ENCODE peak calls at places on chromosomes 4 and X, in nine cellular contexts. O is activated T-cell treated with anti-CD3 and anti-CD28 coated beads, Interleukin-2, amount 50 U/mL, for 4 hours; B is CD8-positive, alpha-beta memory T cell; Q is cardiac muscle cell; H is small intestine; G is GM19239; U is NCI-H2081; V is H9; W is foreskin fibroblast. R is an unnamed sample.

GRCh38 chr4:11503166-11503565 is 74.5 kb upstream of the HS3ST1 start:
- DNase-seq in U (no peak), G (no peak), O (no peak), V (no peak), H (peak; percentile 23), W (no peak), Q (no peak), B (no peak), R (no peak)

GRCh38 chr4:122218762-122219161 is 66.6 kb downstream of the BLTP1 start:
- DNase-seq in W (peak; percentile 15), Q (peak; percentile 35), U (no peak), G (no peak), B (no peak), H (no peak), O (no peak), V (no peak), R (peak; percentile 4)

GRCh38 chrX:154739952-154740351 is 10.9 kb downstream of the GAB3 start:
- DNase-seq in G (no peak), U (no peak), H (no peak), O (no peak), W (no peak), B (no peak), Q (no peak), V (no peak), R (no peak)

GRCh38 chrX:132532955-132533354 is 44.1 kb upstream of the MBNL3 start:
- DNase-seq in U (no peak), H (no peak), V (no peak), O (no peak), Q (no peak), W (peak; percentile 76), G (no peak), B (no peak), R (no peak)

GRCh38 chrX:132216806-132217202 is 2.4 kb downstream of the RAP2C start:
- DNase-seq in B (no peak), U (no peak), O (no peak), G (no peak), H (peak; percentile 46), Q (no peak), W (peak; percentile 28), V (no peak), R (peak; percentile 17)

GRCh38 chr4:136863756-136864155 is 668.5 kb downstream of the PCDH18 start:
- DNase-seq in B (no peak), O (no peak), H (peak; percentile 0), G (no peak), U (no peak), Q (no peak), W (peak; percentile 3), V (peak; percentile 34), R (no peak)

GRCh38 chrX:135476378-135476777 is 44.1 kb upstream of the INTS6L start:
- DNase-seq in O (no peak), B (no peak), U (no peak), G (no peak), V (no peak), H (no peak), Q (no peak), W (no peak), R (no peak)

GRCh38 chr4:185685804-185686203 is 126.2 kb downstream of the SORBS2 start:
- DNase-seq in H (no peak), B (no peak), O (no peak), Q (no peak), U (no peak), W (no peak), V (no peak), G (no peak), R (no peak)

GRCh38 chr4:118849867-118850812 is 14.2 kb upstream of the SEC24D start:
- DNase-seq in B (peak; percentile 11), G (peak; percentile 16), Q (no peak), H (peak; percentile 80), O (peak; percentile 17), W (peak; percentile 30), V (peak; percentile 66), U (no peak), R (peak; percentile 36)

GRCh38 chr4:3847211-3847940 is 81.2 kb downstream of the ADRA2C start:
- DNase-seq in Q (no peak), W (no peak), H (no peak), G (no peak), B (no peak), U (no peak), V (no peak), O (no peak), R (no peak)

GRCh38 chr4:73730854-73731253 is 9.5 kb upstream of the CXCL8 start:
- DNase-seq in W (no peak), O (no peak), U (no peak), Q (no peak), G (no peak), B (no peak), V (no peak), H (no peak), R (no peak)

GRCh38 chr4:168945291-168945690 is 64.8 kb downstream of the CBR4 start:
- DNase-seq in V (no peak), Q (no peak), G (no peak), O (no peak), H (no peak), B (no peak), W (no peak), U (no peak), R (no peak)

GRCh38 chr4:101304916-101305315 is 42.4 kb downstream of the PPP3CA start:
- DNase-seq in B (no peak), U (no peak), Q (no peak), O (no peak), V (no peak), W (peak; percentile 25), H (no peak), G (no peak), R (no peak)

GRCh38 chr4:14415146-14415545 is 587.1 kb upstream of the CPEB2 start:
- DNase-seq in V (no peak), W (peak; percentile 43), Q (peak; percentile 76), O (no peak), U (no peak), B (no peak), H (no peak), G (no peak), R (peak; percentile 56)

GRCh38 chr4:25552580-25553271 is 102.9 kb upstream of the SLC34A2 start:
- DNase-seq in B (no peak), W (no peak), H (peak; percentile 81), Q (no peak), U (no peak), O (no peak), V (no peak), G (no peak), R (no peak)

GRCh38 chr4:140645614-140646412 is 77.1 kb upstream of the UCP1 start:
- DNase-seq in B (no peak), Q (peak; percentile 13), G (no peak), W (peak; percentile 61), H (no peak), O (no peak), U (no peak), V (no peak), R (no peak)

GRCh38 chr4:115042496-115042895 is 70.9 kb downstream of the NDST4 start:
- DNase-seq in O (no peak), W (no peak), H (no peak), U (no peak), G (no peak), Q (peak; percentile 5), V (no peak), B (no peak), R (no peak)

GRCh38 chr4:66791686-66792085 is 753.6 kb downstream of the CENPC start:
- DNase-seq in W (no peak), B (no peak), Q (no peak), O (no peak), U (no peak), H (no peak), G (no peak), V (no peak), R (no peak)

GRCh38 chrX:54043084-54043483 is 1.2 kb downstream of the PHF8 start:
- DNase-seq in V (no peak), B (no peak), O (no peak), U (no peak), H (peak; percentile 8), W (no peak), Q (no peak), G (no peak), R (no peak)

GRCh38 chr4:1592179-1593037 is 91.7 kb downstream of the FAM53A start:
- DNase-seq in V (no peak), Q (no peak), W (no peak), U (no peak), G (no peak), B (no peak), O (no peak), H (no peak), R (no peak)

GRCh38 chr4:109699553-109700225 is 3.6 kb downstream of the CASP6 start:
- DNase-seq in H (peak; percentile 87), U (no peak), O (no peak), W (peak; percentile 26), V (no peak), B (no peak), Q (no peak), G (no peak), R (peak; percentile 8)

GRCh38 chr4:97498875-97499274 is 644.4 kb downstream of the STPG2 start:
- DNase-seq in H (no peak), W (no peak), O (no peak), U (no peak), G (no peak), V (no peak), B (no peak), Q (no peak), R (peak; percentile 18)

GRCh38 chr4:129092636-129093172 is 635 bp downstream of the SCLT1 start:
- DNase-seq in B (no peak), W (peak; percentile 35), G (no peak), H (no peak), V (no peak), U (no peak), O (no peak), Q (peak; percentile 19), R (peak; percentile 17)

GRCh38 chrX:120677017-120677652 is 47.3 kb upstream of the C1GALT1C1 start:
- DNase-seq in U (no peak), W (no peak), H (no peak), O (no peak), B (no peak), Q (no peak), V (no peak), G (no peak), R (no peak)

GRCh38 chr4:146349306-146349705 is 135.0 kb downstream of the REELD1 start:
- DNase-seq in H (no peak), V (no peak), W (no peak), U (no peak), G (no peak), O (no peak), Q (no peak), B (no peak), R (no peak)

GRCh38 chrX:7062276-7062675 is 85.2 kb upstream of the STS start:
- DNase-seq in H (no peak), U (no peak), W (peak; percentile 14), G (no peak), Q (no peak), V (no peak), B (no peak), O (no peak), R (no peak)

GRCh38 chr4:7740866-7741525 is 198.7 kb downstream of the AFAP1 start:
- DNase-seq in H (no peak), G (no peak), V (no peak), B (no peak), W (no peak), U (no peak), O (no peak), Q (no peak), R (no peak)

GRCh38 chr4:41656572-41657301 is 91.8 kb downstream of the PHOX2B start:
- DNase-seq in B (no peak), H (no peak), O (no peak), U (no peak), W (no peak), G (no peak), V (no peak), Q (no peak), R (no peak)

GRCh38 chr4:48780867-48781219 is 764 bp upstream of the FRYL start:
- DNase-seq in Q (no peak), O (peak; percentile 37), H (peak; percentile 79), B (peak; percentile 20), W (peak; percentile 71), V (no peak), U (no peak), G (no peak), R (peak; percentile 52)

GRCh38 chrX:68828740-68829593 is at the start of gene EFNB1:
- DNase-seq in V (peak; percentile 91), U (peak; percentile 84), O (peak; percentile 79), W (peak; percentile 97), G (peak; percentile 67), B (peak; percentile 71), Q (peak; percentile 94), H (peak; percentile 95), R (peak; percentile 96)

GRCh38 chrX:118528089-118528753 is 32.6 kb downstream of the DOCK11 start:
- DNase-seq in O (peak; percentile 27), V (no peak), Q (no peak), B (peak; percentile 43), H (peak; percentile 25), W (no peak), G (no peak), U (no peak), R (no peak)

R was measured in hepatocyte.